ENCODE peak calls at places on chromosomes 1 and 21, in six cellular contexts. H, V, M, Z, F and Q are unnamed samples. For H3K36me3, the result is how much of the 10 kb centered on the place peaks cover.

GRCh38 chr1:236947794-236948193 is 56.4 kb downstream of the MT1HL1 start:
- DNase-seq in V (no peak), Z (no peak), F (no peak), H (no peak), M (no peak), Q (no peak)

GRCh38 chr1:116431870-116432500 is 58.9 kb downstream of the ATP1A1 start:
- DNase-seq in V (no peak), Z (no peak), H (no peak), F (no peak), M (no peak), Q (no peak)

GRCh38 chr1:9238134-9238533 is 3.6 kb downstream of the H6PD start:
- DNase-seq in Z (no peak), V (no peak), F (peak), H (no peak), M (no peak), Q (no peak)

GRCh38 chr1:93079685-93080141 is 630 bp downstream of the MTF2 start:
- DNase-seq in F (peak), M (peak), Z (peak), V (peak), H (peak), Q (no peak)

GRCh38 chr21:15617968-15618367 is 111.8 kb upstream of the USP25 start:
- DNase-seq in V (no peak), Z (no peak), F (no peak), H (no peak), M (no peak), Q (no peak)

GRCh38 chr21:32712043-32712442 is 15.8 kb downstream of the SYNJ1 start:
- DNase-seq in Z (no peak), F (no peak), M (no peak), H (no peak), V (no peak), Q (no peak)

GRCh38 chr1:15386128-15386824 is 23.4 kb upstream of the EFHD2 start:
- DNase-seq in Z (no peak), V (no peak), F (no peak), H (no peak), M (no peak), Q (no peak)

GRCh38 chr1:92784051-92784638 is 763 bp downstream of the EVI5 start:
- DNase-seq in V (peak), H (peak), Z (peak), M (no peak), F (peak), Q (no peak)

GRCh38 chr1:246218686-246219085 is 288.4 kb downstream of the SMYD3 start:
- DNase-seq in F (no peak), M (no peak), H (no peak), Z (no peak), V (no peak), Q (no peak)

GRCh38 chr1:10146391-10146790 is 64.0 kb upstream of the KIF1B start:
- DNase-seq in M (no peak), H (no peak), F (no peak), Z (no peak), V (no peak), Q (no peak)

GRCh38 chr1:15337656-15338402 is 71.9 kb upstream of the EFHD2 start:
- DNase-seq in F (peak), M (no peak), H (no peak), V (peak), Z (peak), Q (no peak)

GRCh38 chr21:40832316-40832715 is 14.6 kb downstream of the DSCAM start:
- DNase-seq in V (no peak), M (no peak), Z (no peak), F (no peak), H (no peak), Q (no peak)

GRCh38 chr1:11908139-11909021 is 17.8 kb downstream of the KIAA2013 start:
- DNase-seq in Z (peak), V (peak), F (peak), M (peak), H (peak), Q (peak)

GRCh38 chr1:55600243-55600642 is 385.1 kb upstream of the USP24 start:
- DNase-seq in V (no peak), F (no peak), M (no peak), Z (no peak), H (no peak), Q (no peak)

GRCh38 chr1:85611390-85611789 is 30.8 kb downstream of the CCN1 start:
- DNase-seq in M (no peak), Z (no peak), V (no peak), H (no peak), F (no peak), Q (no peak)

GRCh38 chr1:235952950-235953615 is 86.4 kb upstream of the LYST start:
- DNase-seq in V (no peak), M (no peak), Z (no peak), H (no peak), F (no peak), Q (no peak)

GRCh38 chr1:246001821-246002220 is 505.3 kb downstream of the SMYD3 start:
- DNase-seq in F (no peak), H (no peak), M (no peak), Z (no peak), V (no peak), Q (no peak)

GRCh38 chr21:39037807-39038405 is 145.3 kb downstream of the PSMG1 start:
- DNase-seq in F (no peak), Z (no peak), H (no peak), V (no peak), M (no peak), Q (no peak)

GRCh38 chr1:75131593-75132420 is 2.4 kb upstream of the LHX8 start:
- DNase-seq in H (no peak), Z (no peak), V (no peak), F (no peak), M (no peak), Q (no peak)

GRCh38 chr1:15178571-15179484 is 25.3 kb downstream of the TMEM51 start:
- DNase-seq in Z (no peak), M (no peak), F (peak), V (no peak), H (no peak), Q (no peak)

GRCh38 chr1:107974090-107974489 is 9.1 kb upstream of the VAV3 start:
- DNase-seq in V (no peak), F (no peak), M (no peak), Z (no peak), H (no peak), Q (no peak)
- H3K4me3 ChIP-seq in V (no peak), F (no peak), M (no peak), Z (no peak), H (no peak), Q (no peak)

GRCh38 chr1:226987623-226988336 is 47.7 kb downstream of the COQ8A start:
- DNase-seq in M (no peak), V (no peak), Z (no peak), H (no peak), F (peak), Q (no peak)

GRCh38 chr1:226986496-226987178 is 46.5 kb downstream of the COQ8A start:
- DNase-seq in Z (no peak), V (no peak), M (no peak), H (no peak), F (no peak), Q (no peak)

GRCh38 chr1:226989081-226989747 is 49.1 kb downstream of the COQ8A start:
- DNase-seq in F (peak), H (no peak), Z (no peak), V (no peak), M (no peak), Q (no peak)

GRCh38 chr1:226987179-226987536 is 47.1 kb downstream of the COQ8A start:
- DNase-seq in Z (no peak), H (no peak), F (peak), M (no peak), V (peak), Q (no peak)

GRCh38 chr1:226988337-226988672 is 48.2 kb downstream of the COQ8A start:
- DNase-seq in Z (no peak), F (peak), H (no peak), M (no peak), V (peak), Q (no peak)
- H3K36me3 ChIP-seq in Z (under half), F (under half), H (under half), M (under half), V (under half), Q (half or more)

GRCh38 chr1:172390243-172390619 is 30.3 kb upstream of the C1orf105 start:
- DNase-seq in F (no peak), H (no peak), V (no peak), M (no peak), Z (no peak), Q (no peak)
- H3K4me3 ChIP-seq in F (no peak), H (no peak), V (no peak), M (no peak), Z (no peak), Q (no peak)

DNA sequence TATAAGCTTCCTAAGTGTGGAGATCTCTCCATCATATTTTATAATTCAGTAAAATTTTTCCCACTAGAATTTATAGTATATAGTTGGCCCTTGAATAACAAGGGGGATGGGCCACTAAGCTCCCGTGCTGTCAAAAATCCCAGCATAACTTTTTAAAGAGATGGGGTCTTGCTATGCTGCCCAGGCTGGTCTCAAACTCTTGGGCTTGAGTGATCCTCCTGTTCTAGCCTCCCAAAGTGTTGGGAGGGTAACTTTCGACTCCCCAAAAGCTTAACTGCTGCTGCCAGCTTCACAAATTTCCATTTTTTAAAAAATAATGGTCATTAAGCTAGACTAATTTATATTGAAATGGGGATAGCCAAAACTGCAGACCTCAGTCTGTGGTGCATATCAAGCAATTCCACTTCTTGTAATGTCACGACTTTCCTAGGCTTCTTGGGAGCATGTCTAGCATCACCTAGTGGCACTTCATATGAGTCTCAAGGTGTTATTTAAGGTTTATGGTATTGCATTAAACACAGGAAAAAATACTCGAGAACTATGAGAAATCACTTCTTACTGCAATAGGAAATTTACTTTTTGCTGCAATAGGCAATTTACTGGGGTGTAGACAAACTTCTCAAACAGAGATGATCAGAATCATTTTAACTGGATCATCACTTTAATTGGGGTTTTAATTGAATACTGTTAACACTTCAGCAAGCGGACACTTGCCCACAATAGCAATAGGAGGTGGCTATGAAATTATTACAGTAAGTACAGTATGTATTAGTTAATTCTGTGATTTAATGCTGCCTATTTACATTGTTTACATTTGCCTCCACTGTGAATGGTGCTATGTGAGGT is 19.3 kb upstream of the ACTA1 start:
- DNase-seq in Z (no peak), F (no peak), V (no peak), H (no peak), M (no peak), Q (no peak)
- H3K36me3 ChIP-seq in Z (under half), F (under half), V (under half), H (under half), M (under half), Q (half or more)

GRCh38 chr1:53145942-53146708 is 3.7 kb upstream of the SLC1A7 start:
- DNase-seq in Z (peak), M (peak), H (no peak), V (peak), F (peak), Q (peak)
- H3K4me3 ChIP-seq in Z (no peak), M (no peak), H (no peak), V (no peak), F (no peak), Q (no peak)

GRCh38 chr1:153888518-153888917 is 34.3 kb downstream of the GATAD2B start:
- DNase-seq in M (no peak), Z (no peak), H (no peak), V (no peak), F (no peak), Q (no peak)
- H3K36me3 ChIP-seq in M (under half), Z (under half), H (under half), V (under half), F (under half), Q (under half)

GRCh38 chr1:53115403-53116306 is 26.8 kb downstream of the SLC1A7 start:
- DNase-seq in F (no peak), V (no peak), M (no peak), H (no peak), Z (no peak), Q (no peak)

GRCh38 chr1:53112861-53113260 is 29.6 kb downstream of the SLC1A7 start:
- DNase-seq in Z (no peak), F (no peak), H (no peak), M (no peak), V (no peak), Q (no peak)

GRCh38 chr1:53112271-53112774 is 30.1 kb downstream of the SLC1A7 start:
- DNase-seq in H (no peak), Z (no peak), M (no peak), F (no peak), V (no peak), Q (no peak)

GRCh38 chr1:53114581-53115400 is 27.6 kb downstream of the SLC1A7 start:
- DNase-seq in F (no peak), V (no peak), Z (no peak), M (no peak), H (no peak), Q (no peak)

DNA sequence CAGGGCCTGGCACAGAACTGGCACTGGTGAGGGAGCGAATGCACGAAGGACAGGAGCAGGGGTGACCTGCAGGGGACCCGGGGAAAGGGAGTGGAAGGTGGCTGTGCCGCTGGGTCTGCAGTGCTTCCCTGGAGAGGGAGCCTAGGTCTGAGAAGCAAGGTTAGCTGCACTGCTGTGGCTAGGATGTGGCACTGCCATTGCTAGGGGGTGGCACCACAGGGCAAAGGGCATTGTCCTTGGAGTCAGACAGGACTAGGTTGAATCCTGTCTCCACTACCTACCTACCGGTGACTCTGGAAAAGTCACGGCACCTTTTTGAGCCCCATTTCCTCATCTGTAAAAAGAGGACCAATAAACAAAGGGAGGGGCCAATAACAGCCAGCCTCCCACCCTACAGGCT is 28.3 kb downstream of the SLC1A7 start:
- DNase-seq in V (no peak), F (no peak), H (no peak), M (no peak), Z (no peak), Q (no peak)
- H3K4me3 ChIP-seq in V (no peak), F (no peak), H (no peak), M (no peak), Z (no peak), Q (no peak)